ENCODE peak calls at places on chromosomes 13 and 19, in four cellular contexts. T is GDM1, R is non-pigmented ciliary epithelial cell, Q is hippocampal formation. B is an unnamed sample.

GRCh38 chr19:43468354-43469159 is 3.1 kb upstream of the LYPD3 start:
- DNase-seq in T (no peak), R (no peak), Q (no peak), B (no peak)

GRCh38 chr19:45498411-45499195 is at the start of gene PPM1N:
- DNase-seq in T (no peak), R (no peak), Q (no peak), B (no peak)

GRCh38 chr13:37163626-37164365 is 58.3 kb upstream of the CSNK1A1L start:
- DNase-seq in T (no peak), R (no peak), Q (no peak), B (no peak)

GRCh38 chr13:97339019-97339988 is 94.7 kb upstream of the RAP2A start:
- DNase-seq in T (no peak), R (peak), Q (peak), B (peak)

GRCh38 chr19:13984875-13985741 is 21.0 kb downstream of the RFX1 start:
- DNase-seq in T (no peak), R (no peak), Q (no peak), B (no peak)

GRCh38 chr19:2629491-2630351 is 72.8 kb downstream of the GNG7 start:
- DNase-seq in T (no peak), R (no peak), Q (no peak), B (no peak)

GRCh38 chr19:7772752-7773291 is 9.8 kb downstream of the CLEC4M start:
- DNase-seq in T (no peak), R (no peak), Q (no peak), B (no peak)

GRCh38 chr19:13983213-13983889 is 22.8 kb downstream of the RFX1 start:
- DNase-seq in T (no peak), R (no peak), Q (no peak), B (no peak)

GRCh38 chr13:23570099-23570926 is at the start of gene TNFRSF19:
- DNase-seq in T (no peak), R (peak), Q (peak), B (peak)

B was measured in hepatic stellate cell.